ENCODE peak calls at places on chromosomes 7 and 10, in six cellular contexts. O is Panc1; V is effector CD8-positive, alpha-beta T cell; W is SK-N-DZ; C is WERI-Rb-1; M is HCT116. H is an unnamed sample.

GRCh38 chr7:116571037-116571436 is 46.2 kb downstream of the CAV1 start:
- DNase-seq in O (no peak), V (no peak), W (no peak), C (no peak), M (no peak), H (no peak)

GRCh38 chr7:18361756-18362155 is 133.8 kb upstream of the HDAC9 start:
- DNase-seq in O (no peak), V (no peak), W (no peak), C (peak), M (no peak), H (no peak)

GRCh38 chr10:70348228-70348850 is 34.1 kb downstream of the LRRC20 start:
- DNase-seq in O (no peak), V (no peak), W (peak), C (peak), M (no peak), H (no peak)

GRCh38 chr10:37860494-37861190 is 3.2 kb upstream of the ZNF248 start:
- DNase-seq in O (no peak), V (no peak), W (no peak), C (no peak), M (no peak), H (peak)

GRCh38 chr7:18468794-18469193 is 26.8 kb upstream of the HDAC9 start:
- DNase-seq in O (no peak), V (no peak), W (no peak), C (no peak), M (no peak), H (peak)

GRCh38 chr10:77821551-77821950 is 105.0 kb downstream of the DLG5 start:
- DNase-seq in O (no peak), V (no peak), W (no peak), C (no peak), M (no peak), H (no peak)

GRCh38 chr10:60490013-60490412 is 100.3 kb upstream of the ANK3 start:
- DNase-seq in O (no peak), V (no peak), W (no peak), C (no peak), M (no peak), H (no peak)

GRCh38 chr10:5094265-5095205 is at the start of gene AKR1C3:
- DNase-seq in O (no peak), V (no peak), W (peak), C (no peak), M (peak), H (no peak)

GRCh38 chr7:99531354-99531765 is 20.6 kb downstream of the FAM200A start:
- DNase-seq in O (no peak), V (no peak), W (no peak), C (no peak), M (no peak), H (no peak)

GRCh38 chr10:103241262-103242011 is 4.2 kb upstream of the RPEL1 start:
- DNase-seq in O (no peak), V (no peak), W (no peak), C (no peak), M (peak), H (no peak)

GRCh38 chr7:154675560-154675959 is 327.4 kb downstream of the PAXIP1 start:
- DNase-seq in O (no peak), V (no peak), W (no peak), C (no peak), M (no peak), H (no peak)

GRCh38 chr7:45221896-45222604 is 64.5 kb downstream of the RAMP3 start:
- DNase-seq in O (no peak), V (no peak), W (no peak), C (peak), M (no peak), H (no peak)

GRCh38 chr10:100507357-100507732 is 12.3 kb downstream of the SEC31B start:
- DNase-seq in O (no peak), V (no peak), W (no peak), C (no peak), M (no peak), H (no peak)

GRCh38 chr10:44787480-44788075 is 123.6 kb upstream of the TMEM72 start:
- DNase-seq in O (no peak), V (no peak), W (peak), C (no peak), M (no peak), H (no peak)

GRCh38 chr7:130440527-130441365 is at the start of gene CEP41:
- DNase-seq in O (peak), V (peak), W (peak), C (peak), M (peak), H (peak)

GRCh38 chr7:45187089-45187945 is 29.7 kb downstream of the RAMP3 start:
- DNase-seq in O (no peak), V (no peak), W (no peak), C (no peak), M (no peak), H (no peak)

GRCh38 chr10:118977864-118978263 is 51.6 kb upstream of the NANOS1 start:
- DNase-seq in O (no peak), V (no peak), W (no peak), C (no peak), M (no peak), H (no peak)

GRCh38 chr10:58179238-58179637 is 88.5 kb downstream of the IPMK start:
- DNase-seq in O (no peak), V (no peak), W (no peak), C (no peak), M (no peak), H (no peak)

GRCh38 chr7:114370177-114370576 is 44.4 kb upstream of the FOXP2 start:
- DNase-seq in O (no peak), V (no peak), W (peak), C (no peak), M (no peak), H (no peak)

GRCh38 chr10:62554632-62555199 is 180.5 kb downstream of the ZNF365 start:
- DNase-seq in O (no peak), V (no peak), W (peak), C (peak), M (peak), H (peak)

GRCh38 chr10:89440262-89440661 is 25.9 kb downstream of the IFIT5 start:
- DNase-seq in O (no peak), V (no peak), W (no peak), C (no peak), M (no peak), H (no peak)

GRCh38 chr10:48733329-48733728 is 48.7 kb downstream of the WDFY4 start:
- DNase-seq in O (no peak), V (no peak), W (no peak), C (no peak), M (no peak), H (no peak)

GRCh38 chr10:114550756-114551290 is 107.3 kb downstream of the ABLIM1 start:
- DNase-seq in O (no peak), V (no peak), W (peak), C (no peak), M (peak), H (no peak)

GRCh38 chr10:14244801-14245211 is 85.9 kb downstream of the FRMD4A start:
- DNase-seq in O (peak), V (no peak), W (no peak), C (no peak), M (peak), H (no peak)

GRCh38 chr10:132616170-132616994 is 78.8 kb downstream of the INPP5A start:
- DNase-seq in O (no peak), V (peak), W (no peak), C (no peak), M (no peak), H (no peak)

GRCh38 chr10:105953056-105953455 is 1211.5 kb downstream of the SORCS1 start:
- DNase-seq in O (no peak), V (no peak), W (no peak), C (no peak), M (no peak), H (no peak)

GRCh38 chr10:11237571-11237970 is 219.9 kb downstream of the CELF2 start:
- DNase-seq in O (no peak), V (no peak), W (no peak), C (no peak), M (no peak), H (no peak)

GRCh38 chr7:3805151-3805550 is 504.1 kb downstream of the SDK1 start:
- DNase-seq in O (no peak), V (no peak), W (no peak), C (no peak), M (no peak), H (no peak)

GRCh38 chr10:108850138-108850854 is 1073.0 kb downstream of the XPNPEP1 start:
- DNase-seq in O (no peak), V (no peak), W (no peak), C (no peak), M (no peak), H (peak)

GRCh38 chr10:102648889-102649752 is 4.8 kb downstream of the TRIM8 start:
- DNase-seq in O (no peak), V (peak), W (no peak), C (no peak), M (no peak), H (no peak)